ENCODE peak calls at places on chromosomes 2 and 18, in seven cellular contexts. D, T, U, E, Q, K and J are unnamed samples.

GRCh38 chr2:230942920-230943896 is 18.2 kb upstream of the GPR55 start:
- DNase-seq in K (no peak), U (no peak), D (no peak), E (no peak), Q (no peak), T (no peak), J (peak)

GRCh38 chr2:64338910-64339500 is 115.0 kb upstream of the LGALSL start:
- DNase-seq in K (peak), T (no peak), U (no peak), Q (peak), D (no peak), E (no peak), J (no peak)

GRCh38 chr18:68219274-68219673 is 495.6 kb downstream of the TMX3 start:
- DNase-seq in D (no peak), K (no peak), Q (no peak), U (no peak), T (no peak), E (no peak), J (no peak)

GRCh38 chr2:28665041-28665704 is 86.5 kb upstream of the PPP1CB start:
- DNase-seq in K (peak), E (peak), D (no peak), T (no peak), Q (no peak), U (peak), J (no peak)

GRCh38 chr18:8943900-8944870 is 158.3 kb upstream of the NDUFV2 start:
- DNase-seq in U (no peak), Q (no peak), E (no peak), K (peak), T (no peak), D (no peak), J (no peak)

GRCh38 chr2:23390152-23390551 is 5.2 kb downstream of the KLHL29 start:
- DNase-seq in U (no peak), D (no peak), E (no peak), Q (no peak), T (no peak), K (no peak), J (no peak)

GRCh38 chr2:60413819-60414178 is 139.7 kb downstream of the BCL11A start:
- DNase-seq in U (no peak), T (no peak), Q (no peak), K (no peak), D (peak), E (no peak), J (no peak)

GRCh38 chr18:61651880-61652268 is 240.9 kb downstream of the RNF152 start:
- DNase-seq in Q (peak), E (no peak), D (no peak), K (no peak), U (no peak), T (no peak), J (no peak)

GRCh38 chr2:225122582-225123486 is 80.6 kb upstream of the DOCK10 start:
- DNase-seq in Q (peak), T (no peak), K (no peak), E (no peak), D (no peak), U (no peak), J (no peak)

GRCh38 chr2:30915485-30915884 is 108.2 kb upstream of the CAPN13 start:
- DNase-seq in Q (peak), E (peak), K (no peak), D (no peak), U (peak), T (no peak), J (no peak)

GRCh38 chr2:29063646-29064372 is 10.5 kb downstream of the PCARE start:
- DNase-seq in T (no peak), U (no peak), Q (peak), E (no peak), D (no peak), K (peak), J (no peak)

GRCh38 chr18:37282386-37283037 is 283.1 kb downstream of the CELF4 start:
- DNase-seq in Q (no peak), D (no peak), T (no peak), U (no peak), K (no peak), E (no peak), J (no peak)

GRCh38 chr2:60481257-60481656 is 72.2 kb downstream of the BCL11A start:
- DNase-seq in D (no peak), K (no peak), T (no peak), E (no peak), Q (no peak), U (peak), J (no peak)

GRCh38 chr2:42848270-42848669 is 55.9 kb upstream of the HAAO start:
- DNase-seq in Q (no peak), T (no peak), K (no peak), U (no peak), D (no peak), E (no peak), J (no peak)

GRCh38 chr2:239144713-239144999 is 256.2 kb downstream of the HDAC4 start:
- DNase-seq in K (no peak), E (no peak), Q (no peak), U (no peak), D (no peak), T (no peak), J (no peak)

GRCh38 chr2:176039375-176039774 is 37.3 kb upstream of the LNPK start:
- DNase-seq in K (no peak), D (no peak), E (no peak), Q (no peak), T (no peak), U (no peak), J (no peak)

GRCh38 chr2:235505210-235505741 is 11.4 kb downstream of the AGAP1 start:
- DNase-seq in U (peak), E (no peak), Q (no peak), K (no peak), D (no peak), T (no peak), J (no peak)

GRCh38 chr18:711330-711692 is 1.1 kb downstream of the ENOSF1 start:
- DNase-seq in U (no peak), K (no peak), D (no peak), Q (no peak), T (no peak), E (no peak), J (peak)

GRCh38 chr2:9673914-9674481 is 43.2 kb upstream of the YWHAQ start:
- DNase-seq in U (no peak), K (no peak), T (no peak), E (no peak), D (no peak), Q (no peak), J (no peak)